ENCODE peak calls at places on chromosomes 12 and 14, in five cellular contexts. Z is mammary epithelial cell; T is CD8-positive, alpha-beta T cell; H is adrenal gland; A is tibial nerve. K is an unnamed sample.

GRCh38 chr12:62166525-62166924 is 93.7 kb upstream of the USP15 start:
- DNase-seq in H (no peak), T (no peak), A (no peak), Z (no peak), K (no peak)

GRCh38 chr12:103560604-103561101 is 26.4 kb upstream of the STAB2 start:
- DNase-seq in A (no peak), Z (peak; percentile 100), H (no peak), T (no peak), K (no peak)

GRCh38 chr14:105840266-105841021 is 314.1 kb downstream of the TMEM121 start:
- DNase-seq in T (no peak), H (no peak), Z (no peak), A (no peak), K (no peak)

GRCh38 chr14:71231521-71232393 is 324.5 kb downstream of the PCNX1 start:
- DNase-seq in T (no peak), H (no peak), Z (no peak), A (no peak), K (no peak)

GRCh38 chr12:84911331-84912190 is 1.0 kb downstream of the SLC6A15 start:
- DNase-seq in Z (peak; percentile 87), A (peak; percentile 30), T (no peak), H (peak; percentile 24), K (peak; percentile 37)

GRCh38 chr12:113757223-113758002 is 208.7 kb downstream of the RBM19 start:
- DNase-seq in T (no peak), Z (peak; percentile 5), H (no peak), A (no peak), K (no peak)

GRCh38 chr14:90093942-90094595 is 32.3 kb downstream of the KCNK13 start:
- DNase-seq in H (no peak), T (no peak), Z (peak; percentile 46), A (no peak), K (no peak)

GRCh38 chr12:40999212-40999611 is 188.9 kb upstream of the PDZRN4 start:
- DNase-seq in H (no peak), T (no peak), A (no peak), Z (no peak), K (no peak)

GRCh38 chr12:131500564-131500963 is 210.3 kb upstream of the SFSWAP start:
- DNase-seq in H (no peak), A (no peak), Z (no peak), T (peak; percentile 23), K (no peak)

GRCh38 chr12:63846249-63846967 is 1.9 kb downstream of the SRGAP1 start:
- DNase-seq in T (no peak), H (no peak), Z (no peak), A (no peak), K (no peak)

GRCh38 chr12:1319215-1319614 is 275.2 kb downstream of the FBXL14 start:
- DNase-seq in H (no peak), Z (peak; percentile 41), A (no peak), T (no peak), K (no peak)

GRCh38 chr12:15631007-15631715 is 158.0 kb downstream of the EPS8 start:
- DNase-seq in A (no peak), T (no peak), H (no peak), Z (no peak), K (no peak)

GRCh38 chr14:94601961-94602391 is 10.2 kb upstream of the SERPINA3 start:
- DNase-seq in T (no peak), H (peak; percentile 74), A (peak; percentile 82), Z (peak; percentile 86), K (peak; percentile 80)

GRCh38 chr12:13368971-13369370 is 172.4 kb downstream of the EMP1 start:
- DNase-seq in T (no peak), H (no peak), A (no peak), Z (no peak), K (no peak)

GRCh38 chr14:37474191-37474590 is 120.9 kb downstream of the FOXA1 start:
- DNase-seq in T (no peak), A (no peak), H (no peak), Z (no peak), K (no peak)

GRCh38 chr14:24436355-24437019 is 6.1 kb downstream of the SDR39U1 start:
- DNase-seq in Z (peak; percentile 56), T (no peak), H (peak; percentile 64), A (peak; percentile 44), K (no peak)

GRCh38 chr14:64060648-64061096 is 207.9 kb downstream of the SYNE2 start:
- DNase-seq in A (no peak), Z (peak; percentile 96), H (no peak), T (no peak), K (no peak)

GRCh38 chr12:13124661-13125505 is 21.4 kb upstream of the GSG1 start:
- DNase-seq in A (no peak), T (no peak), H (no peak), Z (no peak), K (no peak)

GRCh38 chr14:91317381-91318313 is 73.1 kb upstream of the GPR68 start:
- DNase-seq in T (peak; percentile 98), H (peak; percentile 49), Z (peak; percentile 24), A (peak; percentile 24), K (peak; percentile 52)

GRCh38 chr12:92955997-92956663 is 27.0 kb upstream of the EEA1 start:
- DNase-seq in A (no peak), Z (peak; percentile 87), H (no peak), T (no peak), K (no peak)

GRCh38 chr12:96327889-96328288 is 72.3 kb downstream of the CDK17 start:
- DNase-seq in Z (no peak), T (no peak), H (no peak), A (no peak), K (no peak)

GRCh38 chr12:4434721-4435425 is 10.7 kb downstream of the FGF6 start:
- DNase-seq in H (no peak), T (peak; percentile 21), Z (no peak), A (no peak), K (no peak)

GRCh38 chr12:75694891-75695290 is 183.5 kb upstream of the KRR1 start:
- DNase-seq in T (no peak), Z (no peak), H (no peak), A (no peak), K (no peak)

GRCh38 chr12:55548756-55549155 is 646 bp upstream of the OR6C4 start:
- DNase-seq in Z (no peak), A (no peak), H (no peak), T (no peak), K (no peak)

GRCh38 chr12:103901518-103902173 is 28.6 kb upstream of the HSP90B1 start:
- DNase-seq in H (no peak), Z (no peak), A (no peak), T (peak; percentile 81), K (no peak)

GRCh38 chr12:123997033-123997822 is 24.2 kb downstream of the ZNF664 start:
- DNase-seq in Z (no peak), H (no peak), A (no peak), T (no peak), K (no peak)

GRCh38 chr12:32134144-32134888 is 27.7 kb downstream of the BICD1 start:
- DNase-seq in A (no peak), Z (peak; percentile 52), H (no peak), T (peak; percentile 49), K (no peak)

GRCh38 chr12:106980944-106981343 is 6.0 kb downstream of the MTERF2 start:
- DNase-seq in T (no peak), Z (no peak), H (no peak), A (no peak), K (no peak)

GRCh38 chr14:92988786-92989755 is 66.1 kb downstream of the CHGA start:
- DNase-seq in H (no peak), Z (no peak), T (no peak), A (no peak), K (no peak)

GRCh38 chr12:82524636-82525035 is 162.1 kb upstream of the TMTC2 start:
- DNase-seq in T (no peak), A (no peak), Z (no peak), H (no peak), K (no peak)

GRCh38 chr12:12510141-12510540 is 52.5 kb downstream of the DUSP16 start:
- DNase-seq in T (no peak), Z (peak; percentile 88), H (no peak), A (no peak), K (no peak)

GRCh38 chr12:17192721-17193120 is 586.8 kb upstream of the LMO3 start:
- DNase-seq in Z (no peak), H (no peak), A (no peak), T (no peak), K (no peak)

GRCh38 chr14:90551070-90551704 is 154.4 kb downstream of the CALM1 start:
- DNase-seq in A (no peak), Z (peak; percentile 5), T (no peak), H (no peak), K (no peak)

GRCh38 chr14:78974691-78975090 is 804.5 kb downstream of the NRXN3 start:
- DNase-seq in T (no peak), Z (peak; percentile 17), A (no peak), H (no peak), K (no peak)

GRCh38 chr12:49342914-49343731 is 3.6 kb upstream of the DNAJC22 start:
- DNase-seq in Z (no peak), T (no peak), H (no peak), A (no peak), K (no peak)

GRCh38 chr14:31696378-31696777 is 135.2 kb downstream of the NUBPL start:
- DNase-seq in T (no peak), H (no peak), Z (no peak), A (no peak), K (no peak)

GRCh38 chr14:95256776-95257060 is 63.0 kb downstream of the CLMN start:
- DNase-seq in Z (no peak), T (no peak), H (no peak), A (no peak), K (no peak)

GRCh38 chr14:29788093-29788492 is 139.6 kb downstream of the PRKD1 start:
- DNase-seq in A (no peak), T (no peak), Z (no peak), H (no peak), K (no peak)
- TF ChIP-seq CTCF in A (no peak), T (no peak), Z (no peak), H (no peak), K (no peak)

GRCh38 chr14:80388980-80389711 is 177.8 kb upstream of the DIO2 start:
- DNase-seq in H (no peak), A (no peak), Z (peak; percentile 82), T (no peak), K (no peak)

GRCh38 chr14:80393766-80394165 is 182.5 kb upstream of the DIO2 start:
- DNase-seq in H (no peak), T (no peak), Z (no peak), A (no peak), K (no peak)

GRCh38 chr14:80390911-80391310 is 179.6 kb upstream of the DIO2 start:
- DNase-seq in A (no peak), Z (peak; percentile 80), H (no peak), T (no peak), K (no peak)

GRCh38 chr14:80395031-80395430 is 183.7 kb upstream of the DIO2 start:
- DNase-seq in H (no peak), Z (no peak), A (no peak), T (no peak), K (no peak)
- H3K4me3 ChIP-seq in H (no peak overlapping the region), Z (no peak overlapping the region), A (no peak overlapping the region), T (no peak overlapping the region), K (no peak overlapping the region)

GRCh38 chr14:46063872-46064271 is 587.7 kb downstream of the RPL10L start:
- DNase-seq in T (no peak), H (no peak), Z (no peak), A (no peak), K (no peak)
- H3K27ac ChIP-seq in T (no peak overlapping the region), H (no peak overlapping the region), Z (no peak overlapping the region), A (no peak overlapping the region), K (no peak overlapping the region)

GRCh38 chr14:80850197-80850814 is 91.2 kb downstream of the CEP128 start:
- DNase-seq in T (no peak), H (no peak), Z (no peak), A (no peak), K (no peak)
- TF ChIP-seq CTCF in T (peak; percentile 70), H (peak; percentile 54), Z (peak; percentile 43), A (peak; percentile 70), K (peak; percentile 57)

GRCh38 chr14:74655597-74656389 is 43.8 kb upstream of the LTBP2 start:
- DNase-seq in T (no peak), Z (peak; percentile 76), H (no peak), A (no peak), K (no peak)
- H3K4me3 ChIP-seq in T (no peak overlapping the region), Z (no peak overlapping the region), H (no peak overlapping the region), A (no peak overlapping the region), K (no peak overlapping the region)